ENCODE peak calls at places on chromosomes 4 and X, in ten cellular contexts. H is right cardiac atrium, Q is adipocyte, L is Karpas-422, J is ascending aorta, M is foreskin keratinocyte, K is stomach, E is mesendoderm, U is pancreas, Y is mucosa of descending colon. A is an unnamed sample.

GRCh38 chr4:56506110-56506705 is 617 bp downstream of the ARL9 start:
- DNase-seq in E (peak; percentile 34), Y (no peak), H (no peak), L (no peak), K (no peak), U (no peak), Q (peak; percentile 18), M (no peak), J (no peak), A (no peak)

GRCh38 chr4:151624606-151625565 is 135.9 kb downstream of the GATB start:
- DNase-seq in M (no peak), H (no peak), K (no peak), L (no peak), E (no peak), J (no peak), Q (no peak), U (no peak), Y (no peak), A (no peak)

GRCh38 chr4:139628184-139629012 is 37.2 kb upstream of the MGST2 start:
- DNase-seq in U (no peak), L (no peak), Q (no peak), J (no peak), M (no peak), E (peak; percentile 35), H (no peak), Y (peak; percentile 51), K (peak; percentile 70), A (no peak)

GRCh38 chr4:174665799-174666198 is 143.5 kb upstream of the HPGD start:
- DNase-seq in M (no peak), Y (no peak), K (no peak), L (no peak), J (no peak), E (no peak), Q (no peak), H (no peak), U (no peak), A (no peak)

GRCh38 chrX:10619311-10620015 is 922 bp downstream of the MID1 start:
- DNase-seq in Y (no peak), L (no peak), M (no peak), Q (peak; percentile 48), J (no peak), H (no peak), U (no peak), K (no peak), E (no peak), A (no peak)

GRCh38 chr4:82798168-82799005 is at the start of gene SCD5:
- DNase-seq in L (peak; percentile 91), U (peak; percentile 83), K (peak; percentile 66), J (no peak), H (peak; percentile 90), Y (peak; percentile 67), E (peak; percentile 54), Q (peak; percentile 95), M (peak; percentile 73), A (peak; percentile 83)

GRCh38 chrX:135295238-135295943 is 13.9 kb upstream of the ETDC start:
- DNase-seq in L (peak; percentile 61), J (no peak), Y (peak; percentile 28), E (peak; percentile 79), M (peak; percentile 6), U (peak; percentile 54), H (peak; percentile 67), Q (no peak), K (no peak), A (no peak)

GRCh38 chr4:101345271-101345595 is 2.1 kb downstream of the PPP3CA start:
- DNase-seq in E (no peak), K (no peak), L (peak; percentile 57), Q (peak; percentile 73), J (no peak), M (no peak), H (no peak), Y (peak; percentile 33), U (no peak), A (peak; percentile 18)

GRCh38 chr4:41610474-41610873 is 72.5 kb downstream of the LIMCH1 start:
- DNase-seq in M (no peak), U (no peak), J (no peak), E (no peak), Y (no peak), Q (no peak), L (no peak), H (no peak), K (no peak), A (no peak)
- H3K4me1 ChIP-seq in M (no peaks in the 10 kb centered on the region), U (no peaks in the 10 kb centered on the region), J (peaks cover 23% of the 10 kb centered on the region), E (peaks cover 11% of the 10 kb centered on the region), Y (peaks cover 19% of the 10 kb centered on the region), Q (peaks cover 22% of the 10 kb centered on the region), L (no peaks in the 10 kb centered on the region), H (peaks cover 9% of the 10 kb centered on the region), K (peaks cover 21% of the 10 kb centered on the region), A (no peaks in the 10 kb centered on the region)

GRCh38 chr4:119039160-119039559 is 96.5 kb upstream of the MYOZ2 start:
- DNase-seq in L (no peak), U (no peak), H (no peak), E (no peak), M (no peak), Q (no peak), K (no peak), Y (no peak), J (no peak), A (no peak)

GRCh38 chr4:119038465-119038864 is 97.2 kb upstream of the MYOZ2 start:
- DNase-seq in U (no peak), J (no peak), Q (peak; percentile 36), L (no peak), K (no peak), H (no peak), Y (no peak), M (no peak), E (no peak), A (no peak)

GRCh38 chr4:119040261-119040660 is 95.4 kb upstream of the MYOZ2 start:
- DNase-seq in K (no peak), M (no peak), J (no peak), Y (no peak), Q (peak; percentile 67), L (no peak), H (no peak), U (no peak), E (no peak), A (no peak)

GRCh38 chr4:119040711-119041185 is 94.9 kb upstream of the MYOZ2 start:
- DNase-seq in H (no peak), E (peak; percentile 28), U (no peak), J (no peak), Q (peak; percentile 93), K (no peak), Y (no peak), M (peak; percentile 85), L (no peak), A (no peak)

GRCh38 chr4:119039779-119040178 is 95.9 kb upstream of the MYOZ2 start:
- DNase-seq in E (peak; percentile 70), J (no peak), Q (no peak), L (peak; percentile 51), U (no peak), Y (no peak), K (no peak), H (no peak), M (no peak), A (no peak)
- H3K4me1 ChIP-seq in E (no peaks in the 10 kb centered on the region), J (peaks cover 77% of the 10 kb centered on the region), Q (peaks cover 75% of the 10 kb centered on the region), L (no peaks in the 10 kb centered on the region), U (no peaks in the 10 kb centered on the region), Y (peaks cover 3% of the 10 kb centered on the region), K (peaks cover 61% of the 10 kb centered on the region), H (peaks cover 5% of the 10 kb centered on the region), M (peaks cover 15% of the 10 kb centered on the region), A (no peaks in the 10 kb centered on the region)

GRCh38 chr4:70713453-70714026 is 8.2 kb upstream of the RUFY3 start:
- DNase-seq in E (peak; percentile 75), Q (no peak), L (no peak), M (peak; percentile 21), Y (no peak), J (no peak), K (no peak), H (no peak), U (no peak), A (no peak)

GRCh38 chr4:70712604-70713452 is 8.9 kb upstream of the RUFY3 start:
- DNase-seq in E (no peak), K (no peak), Q (no peak), L (no peak), Y (no peak), H (no peak), U (no peak), J (no peak), M (no peak), A (no peak)

GRCh38 chr4:70714061-70714468 is 7.7 kb upstream of the RUFY3 start:
- DNase-seq in L (no peak), J (no peak), H (no peak), U (no peak), Q (no peak), K (no peak), Y (no peak), E (peak; percentile 42), M (no peak), A (no peak)

GRCh38 chr4:70715097-70715496 is 6.7 kb upstream of the RUFY3 start:
- DNase-seq in E (no peak), Y (no peak), J (no peak), H (no peak), M (no peak), U (no peak), K (no peak), Q (no peak), L (no peak), A (no peak)

DNA sequence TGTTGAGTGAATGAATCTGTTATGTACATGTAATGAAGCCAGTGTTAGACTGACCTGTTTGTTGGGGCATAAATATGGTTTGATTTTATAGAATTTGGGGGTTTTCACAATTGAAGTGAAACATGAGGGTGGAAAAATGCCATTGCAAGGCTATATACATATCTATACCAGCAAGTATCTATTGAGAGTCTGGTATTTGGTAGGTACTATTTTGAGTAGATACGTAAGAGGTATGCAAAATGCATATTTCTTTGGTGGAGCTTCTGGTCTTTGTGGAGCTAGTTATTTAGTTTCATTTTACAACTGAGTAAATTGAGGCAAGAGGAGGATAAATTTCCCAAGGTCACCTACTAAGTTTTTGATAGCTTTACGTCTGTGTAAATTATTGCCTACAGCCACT is 7.3 kb upstream of the RUFY3 start:
- DNase-seq in Q (no peak), E (no peak), H (no peak), Y (no peak), U (no peak), L (no peak), J (no peak), K (no peak), M (no peak), A (no peak)
- H3K4me1 ChIP-seq in Q (peaks cover 30% of the 10 kb centered on the region), E (peaks cover 3% of the 10 kb centered on the region), H (peaks cover 5% of the 10 kb centered on the region), Y (peaks cover 5% of the 10 kb centered on the region), U (peaks cover 4% of the 10 kb centered on the region), L (peaks cover 40% of the 10 kb centered on the region), J (no peaks in the 10 kb centered on the region), K (peaks cover 56% of the 10 kb centered on the region), M (peaks cover 14% of the 10 kb centered on the region), A (peaks cover 45% of the 10 kb centered on the region)

GRCh38 chr4:119029847-119030535 is 105.6 kb upstream of the MYOZ2 start:
- DNase-seq in Y (no peak), K (no peak), Q (no peak), U (no peak), J (no peak), M (no peak), H (no peak), E (no peak), L (no peak), A (no peak)

GRCh38 chr4:119026662-119027444 is 108.8 kb upstream of the MYOZ2 start:
- DNase-seq in U (no peak), E (peak; percentile 33), L (no peak), K (no peak), H (no peak), Y (no peak), M (no peak), J (no peak), Q (no peak), A (no peak)

GRCh38 chr4:119025916-119026661 is 109.5 kb upstream of the MYOZ2 start:
- DNase-seq in H (no peak), L (no peak), U (no peak), J (no peak), K (no peak), E (no peak), Y (no peak), M (peak; percentile 86), Q (peak; percentile 96), A (no peak)

GRCh38 chr4:119028296-119028695 is 107.3 kb upstream of the MYOZ2 start:
- DNase-seq in H (no peak), J (no peak), K (no peak), Q (no peak), M (no peak), L (no peak), E (no peak), Y (no peak), U (no peak), A (no peak)

DNA sequence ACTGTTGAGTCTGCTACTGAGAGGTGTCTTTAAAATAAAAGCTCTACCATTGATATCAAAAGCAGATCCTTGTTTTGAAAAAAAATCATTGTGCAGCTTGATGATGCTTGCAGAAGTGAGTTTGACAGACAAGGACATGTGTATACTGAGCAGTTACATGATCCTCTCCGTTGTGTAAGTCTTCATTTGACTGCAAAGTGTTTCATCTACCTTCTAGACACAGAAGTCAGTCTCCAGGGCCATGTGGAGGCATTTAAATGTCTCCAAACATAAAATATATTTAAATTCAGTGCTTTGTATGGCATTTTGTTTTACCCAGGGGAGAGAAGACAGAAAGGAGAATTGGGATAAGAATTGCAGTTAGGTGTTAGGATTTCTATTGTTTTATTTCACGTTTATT is 107.8 kb upstream of the MYOZ2 start:
- DNase-seq in M (no peak), J (no peak), H (no peak), U (no peak), K (no peak), E (no peak), L (no peak), Y (no peak), Q (no peak), A (no peak)
- H3K4me1 ChIP-seq in M (peaks cover 10% of the 10 kb centered on the region), J (peaks cover 40% of the 10 kb centered on the region), H (peaks cover 3% of the 10 kb centered on the region), U (no peaks in the 10 kb centered on the region), K (peaks cover 24% of the 10 kb centered on the region), E (no peaks in the 10 kb centered on the region), L (no peaks in the 10 kb centered on the region), Y (peaks cover 7% of the 10 kb centered on the region), Q (peaks cover 38% of the 10 kb centered on the region), A (no peaks in the 10 kb centered on the region)

A was measured in DND-41.